ENCODE peak calls at places on chromosomes 5 and 9, in five cellular contexts. One of them, this sample, is unnamed.

GRCh38 chr9:137178201-137178938 is 6.5 kb upstream of the TMEM210 start:
- DNase-seq in CD8-positive, alpha-beta T cell: no peak
- DNase-seq in HCT116: no peak
- DNase-seq in CD4-positive, alpha-beta T cell: no peak
- DNase-seq in PC-3: no peak
- DNase-seq in this sample: no peak

GRCh38 chr9:132166599-132166998 is 4.7 kb downstream of the NTNG2 start:
- DNase-seq in CD8-positive, alpha-beta T cell: no peak
- DNase-seq in HCT116: no peak
- DNase-seq in CD4-positive, alpha-beta T cell: no peak
- DNase-seq in PC-3: no peak
- DNase-seq in this sample: no peak

GRCh38 chr5:31730139-31730538 is 91.2 kb downstream of the PDZD2 start:
- DNase-seq in CD8-positive, alpha-beta T cell: no peak
- DNase-seq in HCT116: no peak
- DNase-seq in CD4-positive, alpha-beta T cell: no peak
- DNase-seq in PC-3: no peak
- DNase-seq in this sample: no peak

GRCh38 chr9:98916660-98917059 is 27.0 kb upstream of the COL15A1 start:
- DNase-seq in CD8-positive, alpha-beta T cell: no peak
- DNase-seq in HCT116: no peak
- DNase-seq in CD4-positive, alpha-beta T cell: no peak
- DNase-seq in PC-3: no peak
- DNase-seq in this sample: no peak

GRCh38 chr5:51960617-51961115 is 577.4 kb downstream of the ISL1 start:
- DNase-seq in CD8-positive, alpha-beta T cell: no peak
- DNase-seq in HCT116: peak; percentile 7
- DNase-seq in CD4-positive, alpha-beta T cell: no peak
- DNase-seq in PC-3: peak; percentile 60
- DNase-seq in this sample: no peak

GRCh38 chr5:33696413-33696812 is 195.4 kb downstream of the ADAMTS12 start:
- DNase-seq in CD8-positive, alpha-beta T cell: no peak
- DNase-seq in HCT116: no peak
- DNase-seq in CD4-positive, alpha-beta T cell: no peak
- DNase-seq in PC-3: no peak
- DNase-seq in this sample: no peak

GRCh38 chr5:76604838-76605237 is 18.4 kb downstream of the F2RL2 start:
- DNase-seq in CD8-positive, alpha-beta T cell: no peak
- DNase-seq in HCT116: no peak
- DNase-seq in CD4-positive, alpha-beta T cell: no peak
- DNase-seq in PC-3: peak; percentile 54
- DNase-seq in this sample: no peak

GRCh38 chr9:13841801-13842462 is 472.0 kb downstream of the NFIB start:
- DNase-seq in CD8-positive, alpha-beta T cell: no peak
- DNase-seq in HCT116: no peak
- DNase-seq in CD4-positive, alpha-beta T cell: no peak
- DNase-seq in PC-3: peak; percentile 27
- DNase-seq in this sample: no peak

GRCh38 chr9:125432715-125433385 is 171.2 kb downstream of the GAPVD1 start:
- DNase-seq in CD8-positive, alpha-beta T cell: no peak
- DNase-seq in HCT116: no peak
- DNase-seq in CD4-positive, alpha-beta T cell: no peak
- DNase-seq in PC-3: no peak
- DNase-seq in this sample: no peak

GRCh38 chr5:141494761-141495455 is 6.0 kb downstream of the PCDHGC5 start:
- DNase-seq in CD8-positive, alpha-beta T cell: no peak
- DNase-seq in HCT116: no peak
- DNase-seq in CD4-positive, alpha-beta T cell: no peak
- DNase-seq in PC-3: no peak
- DNase-seq in this sample: no peak

GRCh38 chr9:93110400-93110855 is 14.4 kb downstream of the CARD19 start:
- DNase-seq in CD8-positive, alpha-beta T cell: no peak
- DNase-seq in HCT116: no peak
- DNase-seq in CD4-positive, alpha-beta T cell: no peak
- DNase-seq in PC-3: no peak
- DNase-seq in this sample: no peak

GRCh38 chr5:619444-619843 is 7.3 kb downstream of the CEP72 start:
- DNase-seq in CD8-positive, alpha-beta T cell: no peak
- DNase-seq in HCT116: no peak
- DNase-seq in CD4-positive, alpha-beta T cell: no peak
- DNase-seq in PC-3: no peak
- DNase-seq in this sample: no peak

GRCh38 chr5:80963966-80964481 is 3.9 kb downstream of the RASGRF2 start:
- DNase-seq in CD8-positive, alpha-beta T cell: no peak
- DNase-seq in HCT116: no peak
- DNase-seq in CD4-positive, alpha-beta T cell: no peak
- DNase-seq in PC-3: peak; percentile 23
- DNase-seq in this sample: no peak

GRCh38 chr5:180792287-180792964 is 10.2 kb downstream of the MGAT1 start:
- DNase-seq in CD8-positive, alpha-beta T cell: no peak
- DNase-seq in HCT116: no peak
- DNase-seq in CD4-positive, alpha-beta T cell: no peak
- DNase-seq in PC-3: no peak
- DNase-seq in this sample: no peak

GRCh38 chr9:117624106-117624505 is 80.1 kb upstream of the TLR4 start:
- DNase-seq in CD8-positive, alpha-beta T cell: no peak
- DNase-seq in HCT116: no peak
- DNase-seq in CD4-positive, alpha-beta T cell: no peak
- DNase-seq in PC-3: no peak
- DNase-seq in this sample: no peak

DNA sequence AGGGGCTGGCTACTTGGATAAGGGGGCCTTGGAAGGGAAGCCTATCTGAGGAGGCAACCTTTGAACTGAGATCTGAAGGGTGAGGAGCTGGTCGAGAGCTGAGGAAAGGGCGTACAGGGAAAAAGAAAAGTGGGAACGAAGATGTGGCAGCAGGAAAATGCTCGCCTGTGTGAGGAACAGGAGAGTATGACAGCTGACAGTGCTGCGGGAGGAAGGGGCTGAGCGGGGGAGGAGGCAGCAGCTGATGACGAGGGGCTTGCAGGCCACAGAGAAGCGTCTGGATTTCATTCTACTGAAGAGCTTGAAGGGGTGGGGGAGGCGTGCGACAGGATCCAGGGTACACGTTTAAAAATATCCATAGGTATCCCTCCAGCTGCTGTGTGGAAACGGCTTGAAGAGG is 28.9 kb downstream of the SH3PXD2B start:
- DNase-seq in CD8-positive, alpha-beta T cell: no peak
- DNase-seq in HCT116: no peak
- DNase-seq in CD4-positive, alpha-beta T cell: no peak
- DNase-seq in PC-3: no peak
- DNase-seq in this sample: no peak
- H3K27ac ChIP-seq in CD8-positive, alpha-beta T cell: no peak overlapping the region
- H3K27ac ChIP-seq in HCT116: no peak overlapping the region
- H3K27ac ChIP-seq in CD4-positive, alpha-beta T cell: no peak overlapping the region
- H3K27ac ChIP-seq in PC-3: no peak overlapping the region
- H3K27ac ChIP-seq in this sample: no peak overlapping the region

GRCh38 chr5:175894805-175895204 is 23.4 kb downstream of the CPLX2 start:
- DNase-seq in CD8-positive, alpha-beta T cell: no peak
- DNase-seq in HCT116: no peak
- DNase-seq in CD4-positive, alpha-beta T cell: no peak
- DNase-seq in PC-3: no peak
- DNase-seq in this sample: no peak
- H3K27ac ChIP-seq in CD8-positive, alpha-beta T cell: no peak overlapping the region
- H3K27ac ChIP-seq in HCT116: no peak overlapping the region
- H3K27ac ChIP-seq in CD4-positive, alpha-beta T cell: no peak overlapping the region
- H3K27ac ChIP-seq in PC-3: no peak overlapping the region
- H3K27ac ChIP-seq in this sample: no peak overlapping the region

DNA sequence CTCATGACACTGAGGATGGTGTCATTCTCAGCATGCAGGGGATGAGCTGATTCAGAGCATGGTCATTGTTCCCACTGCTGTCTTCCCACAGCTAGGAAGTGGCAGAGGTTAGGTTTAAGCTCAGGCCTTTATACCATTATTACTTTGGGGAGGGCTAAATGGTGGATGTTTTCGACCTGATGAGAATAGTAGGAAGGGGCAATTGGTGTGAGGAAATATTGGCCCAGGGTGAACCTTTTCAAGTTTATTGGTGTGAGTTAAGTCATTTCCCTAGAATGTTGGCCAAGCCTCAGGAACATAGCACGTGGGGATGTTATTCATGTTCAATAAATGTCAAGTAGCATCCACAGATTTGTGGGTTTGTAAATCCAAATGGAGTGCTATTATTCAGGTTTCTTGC is 59.6 kb downstream of the ARHGAP26 start:
- DNase-seq in CD8-positive, alpha-beta T cell: no peak
- DNase-seq in HCT116: no peak
- DNase-seq in CD4-positive, alpha-beta T cell: no peak
- DNase-seq in PC-3: peak; percentile 37
- DNase-seq in this sample: no peak
- H3K27ac ChIP-seq in CD8-positive, alpha-beta T cell: no peak overlapping the region
- H3K27ac ChIP-seq in HCT116: no peak overlapping the region
- H3K27ac ChIP-seq in CD4-positive, alpha-beta T cell: no peak overlapping the region
- H3K27ac ChIP-seq in PC-3: peak overlapping the region; percentile 44
- H3K27ac ChIP-seq in this sample: no peak overlapping the region

DNA sequence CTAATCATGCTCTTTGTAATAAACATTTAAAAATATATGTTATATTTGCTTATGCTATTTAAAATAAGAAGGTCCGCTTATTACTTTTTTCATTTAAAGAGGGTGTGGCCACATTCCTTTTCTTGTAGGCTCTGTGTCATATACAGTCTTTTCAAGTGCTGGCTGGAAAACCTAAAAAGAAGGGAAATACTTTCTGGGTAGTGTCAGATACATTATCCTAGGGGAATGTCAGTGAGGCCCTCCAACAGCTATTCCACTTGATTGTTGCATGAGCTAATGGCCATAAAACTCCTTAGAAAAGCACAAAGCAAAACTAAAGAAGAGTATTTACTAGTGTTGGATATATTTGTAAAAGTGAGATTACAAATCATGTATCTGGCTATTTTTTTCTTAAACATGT is 780 bp downstream of the ANXA1 start:
- DNase-seq in CD8-positive, alpha-beta T cell: no peak
- DNase-seq in HCT116: no peak
- DNase-seq in CD4-positive, alpha-beta T cell: no peak
- DNase-seq in PC-3: peak; percentile 71
- DNase-seq in this sample: no peak
- H3K27ac ChIP-seq in CD8-positive, alpha-beta T cell: peak overlapping the region; percentile 63
- H3K27ac ChIP-seq in HCT116: peak overlapping the region; percentile 95
- H3K27ac ChIP-seq in CD4-positive, alpha-beta T cell: peak overlapping the region; percentile 59
- H3K27ac ChIP-seq in PC-3: peak overlapping the region; percentile 85
- H3K27ac ChIP-seq in this sample: no peak overlapping the region

GRCh38 chr5:17888155-17888554 is 253.9 kb downstream of the TAF11L14 start:
- DNase-seq in CD8-positive, alpha-beta T cell: no peak
- DNase-seq in HCT116: no peak
- DNase-seq in CD4-positive, alpha-beta T cell: no peak
- DNase-seq in PC-3: no peak
- DNase-seq in this sample: no peak
- H3K27ac ChIP-seq in CD8-positive, alpha-beta T cell: no peak overlapping the region
- H3K27ac ChIP-seq in HCT116: no peak overlapping the region
- H3K27ac ChIP-seq in CD4-positive, alpha-beta T cell: no peak overlapping the region
- H3K27ac ChIP-seq in PC-3: no peak overlapping the region
- H3K27ac ChIP-seq in this sample: no peak overlapping the region

DNA sequence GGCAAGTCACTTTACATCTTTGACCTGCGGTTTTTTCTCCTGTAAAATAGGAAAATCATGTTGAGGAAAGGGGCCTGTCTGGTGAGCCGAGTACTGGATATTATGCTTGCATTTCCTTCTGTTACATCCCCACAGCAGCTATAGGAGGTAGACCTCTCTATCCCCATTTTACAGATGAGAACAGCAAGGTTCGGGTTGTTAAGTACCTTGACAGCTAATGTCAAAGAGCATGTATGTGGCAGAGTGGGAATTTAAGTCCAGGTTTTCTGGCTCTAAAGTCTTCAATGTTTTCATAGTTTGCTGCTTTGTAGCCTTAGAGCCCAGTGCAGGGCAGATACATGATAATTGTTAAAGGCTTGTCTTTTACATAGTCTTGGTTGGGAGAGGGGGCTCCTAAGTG is 2.8 kb downstream of the TMEM268 start:
- DNase-seq in CD8-positive, alpha-beta T cell: no peak
- DNase-seq in HCT116: no peak
- DNase-seq in CD4-positive, alpha-beta T cell: no peak
- DNase-seq in PC-3: no peak
- DNase-seq in this sample: no peak
- H3K27ac ChIP-seq in CD8-positive, alpha-beta T cell: no peak overlapping the region
- H3K27ac ChIP-seq in HCT116: no peak overlapping the region
- H3K27ac ChIP-seq in CD4-positive, alpha-beta T cell: peak overlapping the region; percentile 10
- H3K27ac ChIP-seq in PC-3: no peak overlapping the region
- H3K27ac ChIP-seq in this sample: no peak overlapping the region

GRCh38 chr5:8456846-8457186 is 587.9 kb downstream of the MTRR start:
- DNase-seq in CD8-positive, alpha-beta T cell: no peak
- DNase-seq in HCT116: no peak
- DNase-seq in CD4-positive, alpha-beta T cell: no peak
- DNase-seq in PC-3: no peak
- DNase-seq in this sample: no peak

GRCh38 chr5:8462565-8462964 is 593.6 kb downstream of the MTRR start:
- DNase-seq in CD8-positive, alpha-beta T cell: no peak
- DNase-seq in HCT116: no peak
- DNase-seq in CD4-positive, alpha-beta T cell: no peak
- DNase-seq in PC-3: peak; percentile 68
- DNase-seq in this sample: no peak

GRCh38 chr5:8457187-8458037 is 588.5 kb downstream of the MTRR start:
- DNase-seq in CD8-positive, alpha-beta T cell: peak; percentile 50
- DNase-seq in HCT116: no peak
- DNase-seq in CD4-positive, alpha-beta T cell: peak; percentile 77
- DNase-seq in PC-3: no peak
- DNase-seq in this sample: peak; percentile 90

GRCh38 chr5:8461543-8461942 is 592.6 kb downstream of the MTRR start:
- DNase-seq in CD8-positive, alpha-beta T cell: no peak
- DNase-seq in HCT116: no peak
- DNase-seq in CD4-positive, alpha-beta T cell: no peak
- DNase-seq in PC-3: peak; percentile 29
- DNase-seq in this sample: no peak

DNA sequence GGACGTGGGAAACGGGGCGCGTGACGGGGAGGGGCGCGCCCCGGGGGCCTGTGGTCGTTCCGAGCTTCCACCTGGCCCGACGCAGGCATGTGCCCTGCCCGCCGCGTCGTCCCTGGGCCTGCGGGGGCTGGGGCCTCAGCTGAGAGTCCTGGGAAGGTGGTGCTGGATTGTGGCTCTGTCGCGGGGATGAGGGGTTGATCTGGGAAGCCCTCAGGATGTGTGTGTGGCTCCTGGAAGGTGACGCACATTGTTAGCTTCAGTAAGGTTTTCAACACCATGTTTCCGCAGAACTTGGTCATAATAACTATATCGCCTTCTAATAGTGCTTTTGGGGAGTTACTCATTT is 589.1 kb downstream of the MTRR start:
- DNase-seq in CD8-positive, alpha-beta T cell: no peak
- DNase-seq in HCT116: no peak
- DNase-seq in CD4-positive, alpha-beta T cell: no peak
- DNase-seq in PC-3: no peak
- DNase-seq in this sample: no peak
- H3K27ac ChIP-seq in CD8-positive, alpha-beta T cell: peak overlapping the region; percentile 38
- H3K27ac ChIP-seq in HCT116: no peak overlapping the region
- H3K27ac ChIP-seq in CD4-positive, alpha-beta T cell: peak overlapping the region; percentile 7
- H3K27ac ChIP-seq in PC-3: no peak overlapping the region
- H3K27ac ChIP-seq in this sample: peak overlapping the region; percentile 22